ENCODE peak calls at places on chromosome X, in four cellular contexts. R is DND-41, A is Peyer's patch, W is neuronal stem cell. N is an unnamed sample. For H3K4me1, the result is how much of the 10 kb centered on the place peaks cover.

GRCh38 chrX:13750204-13750603 is 15.7 kb downstream of the OFD1 start:
- DNase-seq in R (no peak), A (no peak), W (no peak), N (peak)

GRCh38 chrX:135437867-135438733 is 16.4 kb downstream of the SMIM10L2A start:
- DNase-seq in R (no peak), A (no peak), W (no peak), N (no peak)

GRCh38 chrX:23008431-23009099 is 8.8 kb downstream of the DDX53 start:
- DNase-seq in R (no peak), A (no peak), W (no peak), N (no peak)

GRCh38 chrX:52574416-52575275 is 57.8 kb upstream of the XAGE1B start:
- DNase-seq in R (peak), A (no peak), W (peak), N (no peak)

GRCh38 chrX:40171513-40172168 is 73.9 kb upstream of the BCOR start:
- DNase-seq in R (no peak), A (peak), W (no peak), N (peak)

GRCh38 chrX:149004936-149005335 is 500.2 kb downstream of the IDS start:
- DNase-seq in R (no peak), A (no peak), W (peak), N (no peak)

GRCh38 chrX:19627081-19627480 is 111.8 kb upstream of the MAP3K15 start:
- DNase-seq in R (no peak), A (no peak), W (no peak), N (no peak)

GRCh38 chrX:67555578-67556203 is 11.9 kb downstream of the AR start:
- DNase-seq in R (peak), A (no peak), W (no peak), N (no peak)

GRCh38 chrX:27680726-27681125 is 90.6 kb downstream of the DCAF8L2 start:
- DNase-seq in R (no peak), A (no peak), W (no peak), N (no peak)

GRCh38 chrX:40012800-40013682 is 84.7 kb downstream of the BCOR start:
- DNase-seq in R (no peak), A (peak), W (no peak), N (no peak)

GRCh38 chrX:43750248-43750676 is 94.2 kb downstream of the MAOA start:
- DNase-seq in R (peak), A (no peak), W (peak), N (peak)

GRCh38 chrX:13937370-13938052 is 92.2 kb downstream of the GEMIN8 start:
- DNase-seq in R (no peak), A (no peak), W (peak), N (no peak)

GRCh38 chrX:103780701-103781402 is 4.2 kb downstream of the PLP1 start:
- DNase-seq in R (no peak), A (no peak), W (no peak), N (no peak)

GRCh38 chrX:104008831-104009230 is 4.7 kb downstream of the H2BW1 start:
- DNase-seq in R (no peak), A (no peak), W (no peak), N (no peak)

GRCh38 chrX:30309139-30309571 is at the start of gene NR0B1:
- DNase-seq in R (no peak), A (no peak), W (peak), N (no peak)

GRCh38 chrX:149572743-149573142 is 14.5 kb downstream of the MAGEA9B start:
- DNase-seq in R (no peak), A (no peak), W (no peak), N (no peak)

GRCh38 chrX:101429934-101430333 is 21.9 kb downstream of the HNRNPH2 start:
- DNase-seq in R (no peak), A (no peak), W (no peak), N (no peak)

GRCh38 chrX:125203379-125203736 is 116.3 kb upstream of the TEX13C start:
- DNase-seq in R (no peak), A (no peak), W (no peak), N (no peak)

GRCh38 chrX:48942895-48943294 is 14.5 kb downstream of the OTUD5 start:
- DNase-seq in R (no peak), A (no peak), W (no peak), N (no peak)
- H3K4me1 ChIP-seq in R (under half), A (under half), W (under half), N (half or more)

GRCh38 chrX:73214366-73215094 is at the start of gene NAP1L2:
- DNase-seq in R (no peak), A (no peak), W (peak), N (peak)
- H3K4me3 ChIP-seq in R (no peak), A (peak), W (peak), N (peak)

GRCh38 chrX:119618439-119618838 is 12.2 kb upstream of the NKRF start:
- DNase-seq in R (no peak), A (no peak), W (no peak), N (no peak)

GRCh38 chrX:119622356-119623232 is 16.4 kb upstream of the NKRF start:
- DNase-seq in R (no peak), A (no peak), W (no peak), N (no peak)

GRCh38 chrX:119614776-119615175 is 8.6 kb upstream of the NKRF start:
- DNase-seq in R (no peak), A (no peak), W (no peak), N (no peak)

GRCh38 chrX:119617511-119618164 is 11.4 kb upstream of the NKRF start:
- DNase-seq in R (no peak), A (no peak), W (no peak), N (no peak)
- H3K4me1 ChIP-seq in R (under half), A (under half), W (under half), N (under half)

GRCh38 chrX:68695206-68695845 is 47.9 kb downstream of the STARD8 start:
- DNase-seq in R (no peak), A (no peak), W (no peak), N (no peak)
- H3K4me3 ChIP-seq in R (no peak), A (no peak), W (no peak), N (no peak)